ENCODE peak calls at places on chromosomes 12 and 14, in four cellular contexts. Z, U, N and T are unnamed samples. For H3K4me1, the result is how much of the 10 kb centered on the place peaks cover.

GRCh38 chr14:86541969-86542368 is 1012.0 kb downstream of the FLRT2 start:
- DNase-seq in Z (no peak), U (no peak), N (no peak), T (no peak)

GRCh38 chr14:39755269-39755878 is 323.1 kb upstream of the FBXO33 start:
- DNase-seq in Z (no peak), U (no peak), N (no peak), T (no peak)

GRCh38 chr12:5013206-5013830 is 30.4 kb upstream of the KCNA5 start:
- DNase-seq in Z (no peak), U (peak), N (no peak), T (no peak)

GRCh38 chr12:38892090-38892786 is 13.2 kb downstream of the CPNE8 start:
- DNase-seq in Z (no peak), U (peak), N (peak), T (peak)

GRCh38 chr12:132754555-132754954 is 7.1 kb downstream of the ANKLE2 start:
- DNase-seq in Z (no peak), U (no peak), N (no peak), T (no peak)

GRCh38 chr12:91180162-91180561 is 2.5 kb downstream of the DCN start:
- DNase-seq in Z (no peak), U (no peak), N (no peak), T (no peak)

GRCh38 chr14:26370118-26370517 is 227.7 kb downstream of the NOVA1 start:
- DNase-seq in Z (peak), U (no peak), N (no peak), T (peak)

GRCh38 chr14:40219032-40219431 is 786.8 kb upstream of the FBXO33 start:
- DNase-seq in Z (no peak), U (no peak), N (no peak), T (no peak)

GRCh38 chr12:111747333-111747732 is 19.4 kb upstream of the ALDH2 start:
- DNase-seq in Z (no peak), U (no peak), N (no peak), T (no peak)

GRCh38 chr12:121392325-121392716 is 7.6 kb upstream of the RNF34 start:
- DNase-seq in Z (no peak), U (no peak), N (no peak), T (no peak)

GRCh38 chr12:3658327-3659163 is 94.4 kb downstream of the CRACR2A start:
- DNase-seq in Z (peak), U (peak), N (peak), T (no peak)

GRCh38 chr14:93737574-93737973 is 50.7 kb downstream of the PRIMA1 start:
- DNase-seq in Z (no peak), U (no peak), N (no peak), T (no peak)

GRCh38 chr14:105475269-105475915 is 771 bp downstream of the CRIP2 start:
- DNase-seq in Z (peak), U (peak), N (no peak), T (no peak)

GRCh38 chr14:104866451-104867370 is 1.6 kb downstream of the CEP170B start:
- DNase-seq in Z (no peak), U (no peak), N (no peak), T (no peak)

GRCh38 chr12:118641249-118641648 is 264.9 kb downstream of the SUDS3 start:
- DNase-seq in Z (no peak), U (no peak), N (no peak), T (no peak)

GRCh38 chr12:1518763-1519516 is 75.4 kb downstream of the FBXL14 start:
- DNase-seq in Z (peak), U (peak), N (no peak), T (peak)

GRCh38 chr14:75216427-75217006 is 40.1 kb upstream of the TMED10 start:
- DNase-seq in Z (no peak), U (no peak), N (no peak), T (no peak)

GRCh38 chr12:94179723-94180122 is 31.3 kb downstream of the PLXNC1 start:
- DNase-seq in Z (no peak), U (no peak), N (no peak), T (no peak)

GRCh38 chr14:98269533-98269932 is 1002.5 kb downstream of the BCL11B start:
- DNase-seq in Z (no peak), U (peak), N (no peak), T (peak)

GRCh38 chr14:32593290-32593942 is 264.3 kb downstream of the AKAP6 start:
- DNase-seq in Z (no peak), U (peak), N (no peak), T (peak)

GRCh38 chr14:38948171-38948570 is 154.9 kb downstream of the SEC23A start:
- DNase-seq in Z (no peak), U (peak), N (no peak), T (peak)

GRCh38 chr12:89461190-89461589 is 63.4 kb downstream of the GALNT4 start:
- DNase-seq in Z (peak), U (peak), N (no peak), T (no peak)

GRCh38 chr12:62947364-62947763 is 12.4 kb upstream of the PPM1H start:
- DNase-seq in Z (no peak), U (no peak), N (no peak), T (no peak)

GRCh38 chr12:78787576-78787975 is 77.0 kb upstream of the SYT1 start:
- DNase-seq in Z (no peak), U (no peak), N (no peak), T (no peak)

GRCh38 chr14:32004300-32004699 is 72.8 kb upstream of the ARHGAP5 start:
- DNase-seq in Z (no peak), U (peak), N (no peak), T (peak)

GRCh38 chr14:90645842-90646443 is 170.3 kb downstream of the TTC7B start:
- DNase-seq in Z (peak), U (peak), N (no peak), T (peak)

GRCh38 chr14:90819734-90820393 is 3.6 kb upstream of the TTC7B start:
- DNase-seq in Z (no peak), U (no peak), N (no peak), T (no peak)

GRCh38 chr14:93936245-93936644 is 9.1 kb downstream of the FAM181A start:
- DNase-seq in Z (no peak), U (peak), N (no peak), T (no peak)

GRCh38 chr12:2431810-2432209 is 363.0 kb upstream of the FKBP4 start:
- DNase-seq in Z (no peak), U (no peak), N (peak), T (no peak)

GRCh38 chr12:108724054-108724889 is 7.0 kb downstream of the CORO1C start:
- DNase-seq in Z (peak), U (peak), N (no peak), T (no peak)

GRCh38 chr14:30808576-30808975 is 65.8 kb upstream of the COCH start:
- DNase-seq in Z (no peak), U (peak), N (no peak), T (no peak)

GRCh38 chr14:104893435-104894207 is 28.6 kb downstream of the CEP170B start:
- DNase-seq in Z (no peak), U (no peak), N (peak), T (no peak)

GRCh38 chr14:98175436-98175835 is 1096.6 kb downstream of the BCL11B start:
- DNase-seq in Z (no peak), U (no peak), N (no peak), T (no peak)

GRCh38 chr12:58225067-58225877 is 283.9 kb downstream of the ATP23 start:
- DNase-seq in Z (peak), U (no peak), N (no peak), T (no peak)

GRCh38 chr12:77133566-77133965 is 68.2 kb upstream of the E2F7 start:
- DNase-seq in Z (peak), U (peak), N (peak), T (no peak)

GRCh38 chr14:104307246-104307626 is 168.8 kb downstream of the KIF26A start:
- DNase-seq in Z (no peak), U (no peak), N (no peak), T (no peak)

GRCh38 chr12:89863332-89863938 is 154.8 kb upstream of the ATP2B1 start:
- DNase-seq in Z (no peak), U (no peak), N (no peak), T (no peak)

GRCh38 chr12:17322090-17322489 is 716.1 kb upstream of the LMO3 start:
- DNase-seq in Z (no peak), U (no peak), N (no peak), T (no peak)

GRCh38 chr12:24565300-24565699 is 383.6 kb downstream of the BCAT1 start:
- DNase-seq in Z (no peak), U (no peak), N (no peak), T (no peak)

DNA sequence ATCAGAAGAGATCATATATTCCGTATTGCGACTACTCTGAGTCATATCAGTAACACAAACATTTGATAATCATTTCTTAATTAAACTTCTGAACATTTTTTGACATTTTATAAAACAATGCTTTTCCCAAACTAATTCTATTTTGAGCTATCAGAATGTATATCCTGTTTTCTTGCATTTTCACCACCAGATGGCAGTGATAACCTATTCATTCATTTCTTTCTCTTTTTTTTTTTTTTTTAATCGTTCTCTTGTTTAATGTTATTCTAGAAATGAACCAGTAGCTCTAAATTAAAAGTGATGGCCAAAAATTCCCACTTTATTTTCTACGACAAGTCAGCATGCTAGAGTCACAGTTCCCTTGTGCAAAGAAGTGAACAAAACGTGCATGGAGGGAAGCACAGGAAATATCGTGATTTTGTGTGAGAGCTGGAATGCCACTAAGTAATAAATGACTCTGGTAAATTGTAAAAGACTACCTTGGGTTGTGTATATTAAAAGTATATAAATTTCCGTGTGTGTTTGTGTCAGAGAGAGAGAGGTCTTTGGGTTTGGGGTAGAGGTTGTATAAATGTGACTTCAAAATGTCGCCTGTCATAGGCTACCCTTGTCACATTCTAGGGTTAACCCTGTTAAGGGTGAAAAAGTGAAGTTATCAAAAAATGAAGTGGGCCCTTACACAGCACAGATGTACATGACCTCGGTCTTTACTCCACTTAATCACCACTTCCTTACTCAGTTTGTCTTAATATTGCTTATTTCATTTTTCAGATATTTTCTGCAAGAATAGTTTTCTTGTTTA is 40.4 kb upstream of the LDHB start:
- DNase-seq in Z (peak), U (peak), N (no peak), T (peak)
- TF ChIP-seq CTCF in Z (peak), U (peak), N (peak), T (peak)

GRCh38 chr12:57146925-57147640 is at the start of gene LRP1-AS:
- DNase-seq in Z (no peak), U (no peak), N (peak), T (no peak)
- H3K4me1 ChIP-seq in Z (under half), U (under half), N (half or more), T (under half)

GRCh38 chr14:76985021-76985420 is 43.5 kb downstream of the IRF2BPL start:
- DNase-seq in Z (no peak), U (no peak), N (no peak), T (no peak)

GRCh38 chr14:76990084-76990483 is 38.4 kb downstream of the IRF2BPL start:
- DNase-seq in Z (no peak), U (no peak), N (no peak), T (no peak)

GRCh38 chr14:76986261-76986565 is 42.3 kb downstream of the IRF2BPL start:
- DNase-seq in Z (no peak), U (no peak), N (no peak), T (no peak)

GRCh38 chr14:76985540-76986260 is 42.8 kb downstream of the IRF2BPL start:
- DNase-seq in Z (no peak), U (no peak), N (no peak), T (no peak)

GRCh38 chr14:76987956-76988520 is 40.5 kb downstream of the IRF2BPL start:
- DNase-seq in Z (no peak), U (no peak), N (no peak), T (no peak)
- H3K27ac ChIP-seq in Z (no peak), U (no peak), N (no peak), T (no peak)

DNA sequence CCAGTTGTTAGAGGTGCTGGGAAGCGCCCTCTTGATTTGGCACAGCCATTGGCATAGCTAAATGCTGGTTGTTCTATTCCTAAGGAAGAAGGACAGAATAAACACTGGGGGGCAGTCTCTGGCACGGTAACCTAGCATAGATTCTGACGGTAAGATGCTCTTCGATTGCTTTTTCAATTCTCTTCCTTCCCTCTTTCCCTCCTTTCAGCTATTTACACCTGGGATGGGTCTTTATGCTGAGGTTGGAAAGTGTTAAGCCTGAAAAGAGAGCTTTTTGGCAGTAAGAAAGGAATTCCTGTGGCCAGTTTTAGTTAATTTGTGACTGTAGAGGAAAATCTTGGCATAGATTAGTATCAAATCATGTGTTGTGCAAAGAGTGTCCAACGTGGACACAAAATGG is 162.8 kb downstream of the SNAPC1 start:
- DNase-seq in Z (peak), U (peak), N (no peak), T (peak)
- TF ChIP-seq CTCF in Z (no peak), U (peak), N (no peak), T (peak)

DNA sequence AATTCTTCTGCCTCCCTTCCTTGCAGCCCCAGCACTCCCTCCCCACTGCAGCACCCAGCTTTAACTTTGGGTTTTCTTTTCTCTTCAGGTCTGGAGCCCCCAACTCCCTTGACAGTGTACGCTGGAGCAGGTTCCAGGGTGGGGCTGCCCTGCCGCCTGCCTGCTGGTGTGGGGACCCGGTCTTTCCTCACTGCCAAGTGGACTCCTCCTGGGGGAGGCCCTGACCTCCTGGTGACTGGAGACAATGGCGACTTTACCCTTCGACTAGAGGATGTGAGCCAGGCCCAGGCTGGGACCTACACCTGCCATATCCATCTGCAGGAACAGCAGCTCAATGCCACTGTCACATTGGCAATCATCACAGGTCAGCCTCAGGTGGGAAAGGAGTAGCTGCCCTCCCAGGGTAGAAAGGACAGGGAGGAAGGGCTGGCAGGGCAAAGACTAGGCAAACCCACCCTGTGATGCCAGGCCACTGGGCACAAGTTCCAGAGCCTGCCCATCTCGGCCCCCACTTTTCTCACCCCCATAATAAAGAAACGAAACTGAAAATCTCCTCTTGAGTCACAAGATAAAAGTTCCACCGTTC is 3.0 kb downstream of the LAG3 start:
- DNase-seq in Z (no peak), U (no peak), N (no peak), T (no peak)
- H3K4me1 ChIP-seq in Z (under half), U (under half), N (half or more), T (under half)

DNA sequence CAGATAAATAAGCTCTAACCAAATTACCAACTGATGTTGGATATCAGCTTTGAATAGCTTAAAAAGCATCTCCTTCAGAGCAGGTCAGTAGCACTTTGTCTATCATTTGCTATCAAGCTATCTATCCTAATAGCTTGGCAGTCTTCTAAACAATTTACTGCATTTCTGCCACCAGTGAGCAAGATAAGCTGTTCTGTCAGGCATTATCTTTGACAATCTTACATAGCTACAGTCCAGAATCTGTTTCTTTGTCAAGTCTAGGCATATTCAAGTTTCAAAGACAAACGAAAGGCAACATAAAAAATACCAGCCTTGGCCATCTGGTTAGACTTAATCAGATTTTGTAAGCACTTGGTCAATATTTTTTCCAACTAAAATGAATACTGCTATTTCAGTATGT is 5.6 kb downstream of the ARMH4 start:
- DNase-seq in Z (no peak), U (no peak), N (no peak), T (no peak)
- H3K27ac ChIP-seq in Z (no peak), U (no peak), N (no peak), T (no peak)

GRCh38 chr12:6376079-6376941 is 947 bp upstream of the SCNN1A start:
- DNase-seq in Z (peak), U (peak), N (peak), T (no peak)
- TF ChIP-seq CTCF in Z (peak), U (peak), N (peak), T (peak)

DNA sequence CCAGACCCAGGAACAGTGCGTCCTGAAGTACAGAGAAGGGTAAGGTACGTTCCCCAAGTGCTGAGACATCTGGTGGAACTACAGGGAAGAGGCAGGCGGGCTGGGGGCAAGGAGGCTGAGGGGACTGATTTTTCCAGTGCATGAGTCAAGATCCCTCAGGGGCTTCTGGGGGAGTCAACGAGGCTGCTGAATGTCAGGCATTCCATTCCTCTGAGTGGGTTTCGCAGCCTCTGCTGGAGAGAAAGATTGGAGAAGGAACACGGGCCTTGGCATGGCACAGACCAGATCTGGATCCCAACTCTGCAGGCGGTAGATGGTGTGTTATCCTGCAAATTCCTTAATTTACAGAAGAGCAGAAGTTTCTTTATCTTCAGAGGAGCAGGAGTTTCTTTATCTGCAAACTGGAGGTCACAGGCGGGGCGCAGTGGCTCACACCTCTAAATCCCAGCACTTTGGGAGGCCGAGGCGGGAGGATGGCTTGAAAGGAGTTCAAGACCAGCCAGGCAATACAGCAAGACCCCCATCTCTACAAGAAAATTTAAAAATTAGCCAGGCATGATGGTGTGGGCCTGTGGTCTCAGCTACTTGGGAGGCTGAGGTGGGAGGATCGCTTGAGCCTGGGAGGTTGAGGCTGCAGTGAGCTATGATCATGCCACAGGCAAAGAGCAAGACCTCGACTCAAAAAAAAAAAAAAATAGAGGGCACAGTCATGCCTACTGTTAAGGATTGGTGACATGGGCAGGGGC is 132.6 kb upstream of the MAP1LC3B2 start:
- DNase-seq in Z (peak), U (peak), N (peak), T (peak)
- H3K4me1 ChIP-seq in Z (under half), U (under half), N (under half), T (under half)

DNA sequence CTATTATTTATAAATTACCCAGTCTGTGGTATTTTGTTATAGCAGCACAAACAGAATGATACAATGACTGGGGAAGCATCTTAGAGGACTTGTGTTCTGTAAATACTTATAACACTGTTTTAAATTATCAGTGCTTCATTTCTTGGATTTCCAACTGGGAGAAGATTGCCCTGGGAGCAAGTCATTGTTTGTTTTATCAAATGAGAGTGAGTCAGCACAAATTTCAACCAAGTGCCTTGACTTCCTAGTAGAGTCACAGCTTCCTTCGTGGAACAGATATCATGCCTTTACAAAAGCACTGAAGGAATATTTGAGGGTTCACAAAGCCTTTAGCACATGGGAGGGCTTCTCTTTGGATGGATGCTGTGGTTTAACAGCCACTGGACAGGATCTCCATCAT is 234.1 kb downstream of the KTN1 start:
- DNase-seq in Z (peak), U (no peak), N (no peak), T (no peak)
- H3K27ac ChIP-seq in Z (no peak), U (no peak), N (no peak), T (no peak)